ENCODE peak calls at places on chromosomes 5 and 9, in eight cellular contexts. C is CD8-positive, alpha-beta memory T cell; O is OCI-LY7; G is left lung; E is CD4-positive, alpha-beta memory T cell; F is tibial artery; X is pancreas; V is psoas muscle. W is an unnamed sample.

GRCh38 chr9:123269316-123269715 is 930 bp upstream of the STRBP start:
- DNase-seq in F (no peak), V (no peak), E (no peak), C (no peak), X (no peak), G (no peak), O (peak; percentile 30), W (no peak)

GRCh38 chr5:73692981-73693380 is 67.0 kb downstream of the ARHGEF28 start:
- DNase-seq in F (no peak), X (no peak), V (no peak), E (no peak), O (no peak), G (no peak), C (no peak), W (no peak)

GRCh38 chr5:59069438-59070079 is 486.7 kb downstream of the RAB3C start:
- DNase-seq in F (peak; percentile 22), X (peak; percentile 7), E (no peak), O (no peak), V (no peak), G (no peak), C (no peak), W (peak; percentile 37)

GRCh38 chr5:132785864-132786263 is 8.8 kb upstream of the SEPTIN8 start:
- DNase-seq in C (no peak), F (no peak), V (no peak), X (no peak), O (no peak), G (no peak), E (no peak), W (no peak)

GRCh38 chr9:2559212-2560152 is 62.1 kb upstream of the VLDLR start:
- DNase-seq in F (peak; percentile 83), E (no peak), G (no peak), V (peak; percentile 77), X (peak; percentile 80), O (no peak), C (no peak), W (peak; percentile 71)

GRCh38 chr5:111805071-111805470 is 48.1 kb upstream of the NREP start:
- DNase-seq in G (no peak), V (no peak), C (no peak), F (no peak), E (no peak), X (no peak), O (no peak), W (no peak)

GRCh38 chr9:114405294-114406034 is 17.7 kb upstream of the AKNA start:
- DNase-seq in X (peak; percentile 56), O (peak; percentile 90), E (peak; percentile 82), C (peak; percentile 78), F (peak; percentile 79), V (peak; percentile 80), G (no peak), W (peak; percentile 84)

GRCh38 chr5:150298701-150299451 is 3.8 kb downstream of the ARSI start:
- DNase-seq in X (no peak), O (no peak), C (no peak), F (peak; percentile 73), V (no peak), G (no peak), E (no peak), W (no peak)

GRCh38 chr9:19640023-19640422 is 148.8 kb downstream of the SLC24A2 start:
- DNase-seq in E (no peak), O (no peak), F (no peak), G (no peak), V (no peak), C (no peak), X (no peak), W (no peak)

GRCh38 chr5:179832039-179832745 is 11.5 kb downstream of the SQSTM1 start:
- DNase-seq in V (no peak), O (no peak), G (peak; percentile 58), X (no peak), F (no peak), E (no peak), C (no peak), W (no peak)
- H3K27ac ChIP-seq in V (peak overlapping the region; percentile 63), O (no peak overlapping the region), G (no peak overlapping the region), X (no peak overlapping the region), F (no peak overlapping the region), E (no peak overlapping the region), C (no peak overlapping the region), W (no peak overlapping the region)

GRCh38 chr9:4297795-4298254 is 2.0 kb downstream of the GLIS3 start:
- DNase-seq in X (peak; percentile 45), V (peak; percentile 86), F (peak; percentile 75), E (no peak), G (peak; percentile 88), C (peak; percentile 63), O (no peak), W (peak; percentile 64)
- H3K4me3 ChIP-seq in X (peak overlapping the region; percentile 80), V (peak overlapping the region; percentile 88), F (peak overlapping the region; percentile 87), E (peak overlapping the region; percentile 34), G (peak overlapping the region; percentile 60), C (peak overlapping the region; percentile 65), O (no peak overlapping the region), W (peak overlapping the region; percentile 61)

DNA sequence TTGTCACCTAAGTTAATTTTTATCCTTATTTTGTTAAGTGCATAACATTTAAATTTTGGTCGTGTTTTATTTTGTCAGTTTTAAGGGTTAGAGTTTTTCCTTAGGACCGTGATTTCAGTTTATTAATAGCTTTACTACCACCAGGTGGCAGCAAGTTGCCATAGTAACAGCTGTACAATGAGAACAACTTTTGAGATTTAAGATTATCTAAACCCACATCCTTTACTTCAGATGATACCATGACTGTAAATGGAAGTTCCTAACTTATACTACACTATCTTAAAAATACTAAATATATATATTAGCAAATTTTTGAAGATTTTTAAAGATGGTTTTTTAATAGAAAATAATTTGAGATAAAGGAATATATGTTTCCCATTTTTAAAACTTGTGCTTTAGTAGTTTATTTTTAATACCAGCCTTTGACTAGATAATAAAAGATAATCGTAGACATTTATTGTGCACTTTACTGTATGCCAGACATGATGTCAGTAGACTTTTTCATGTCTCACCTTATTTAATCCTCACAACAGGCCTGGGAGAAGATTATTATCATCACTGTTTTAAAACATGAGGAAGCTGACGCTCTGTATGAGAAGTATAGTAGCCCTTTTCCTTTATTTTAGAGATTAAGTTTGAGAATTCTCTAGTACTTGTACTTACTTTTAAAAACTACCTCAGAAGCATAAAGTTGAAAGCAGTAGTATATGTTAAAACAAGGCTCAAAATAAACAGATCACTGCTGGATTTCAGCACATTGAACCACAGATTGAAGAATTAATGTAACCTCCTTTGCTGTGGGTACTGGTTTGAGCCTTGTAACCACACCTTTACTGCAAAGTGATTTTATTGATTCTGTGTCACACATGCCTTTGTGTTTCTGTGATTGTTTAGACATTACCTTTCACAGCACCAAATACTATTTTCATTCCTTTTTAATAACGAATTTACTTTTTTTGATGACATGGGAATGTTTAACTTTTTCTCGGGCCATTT is 27.5 kb downstream of the SREK1 start:
- DNase-seq in X (peak; percentile 3), F (no peak), E (peak; percentile 68), V (no peak), C (peak; percentile 72), O (peak; percentile 82), G (no peak), W (peak; percentile 22)
- H3K27ac ChIP-seq in X (no peak overlapping the region), F (no peak overlapping the region), E (peak overlapping the region; percentile 43), V (no peak overlapping the region), C (peak overlapping the region; percentile 26), O (peak overlapping the region; percentile 17), G (no peak overlapping the region), W (no peak overlapping the region)

GRCh38 chr5:106985174-106985573 is 685.6 kb downstream of the EFNA5 start:
- DNase-seq in X (no peak), E (no peak), G (no peak), C (no peak), O (no peak), F (no peak), V (no peak), W (no peak)
- H3K4me3 ChIP-seq in X (no peak overlapping the region), E (no peak overlapping the region), G (no peak overlapping the region), C (no peak overlapping the region), O (no peak overlapping the region), F (no peak overlapping the region), V (no peak overlapping the region), W (no peak overlapping the region)

DNA sequence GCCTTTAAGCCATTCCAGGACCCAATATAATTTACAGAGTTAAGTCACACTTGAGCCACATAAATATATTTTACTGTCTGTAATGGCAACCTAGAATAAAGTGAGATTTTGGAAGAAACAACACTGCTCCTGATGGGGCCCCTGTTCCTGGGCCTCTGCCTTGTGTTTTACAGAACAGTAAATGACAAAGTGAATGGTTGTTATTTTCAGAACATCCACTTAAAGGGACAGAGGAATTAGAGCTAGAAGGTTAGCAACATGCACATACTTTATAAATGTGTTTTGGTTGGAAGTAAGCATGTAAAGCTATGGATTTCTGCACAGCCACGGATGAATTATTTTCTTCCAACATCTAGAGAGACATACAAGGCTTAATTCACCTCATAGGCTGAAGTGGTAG is 3.6 kb downstream of the PTGER4 start:
- DNase-seq in O (no peak), F (no peak), V (no peak), E (no peak), C (no peak), X (no peak), G (no peak), W (no peak)
- H3K27ac ChIP-seq in O (no peak overlapping the region), F (peak overlapping the region; percentile 86), V (peak overlapping the region; percentile 17), E (peak overlapping the region; percentile 86), C (no peak overlapping the region), X (no peak overlapping the region), G (no peak overlapping the region), W (peak overlapping the region; percentile 89)

DNA sequence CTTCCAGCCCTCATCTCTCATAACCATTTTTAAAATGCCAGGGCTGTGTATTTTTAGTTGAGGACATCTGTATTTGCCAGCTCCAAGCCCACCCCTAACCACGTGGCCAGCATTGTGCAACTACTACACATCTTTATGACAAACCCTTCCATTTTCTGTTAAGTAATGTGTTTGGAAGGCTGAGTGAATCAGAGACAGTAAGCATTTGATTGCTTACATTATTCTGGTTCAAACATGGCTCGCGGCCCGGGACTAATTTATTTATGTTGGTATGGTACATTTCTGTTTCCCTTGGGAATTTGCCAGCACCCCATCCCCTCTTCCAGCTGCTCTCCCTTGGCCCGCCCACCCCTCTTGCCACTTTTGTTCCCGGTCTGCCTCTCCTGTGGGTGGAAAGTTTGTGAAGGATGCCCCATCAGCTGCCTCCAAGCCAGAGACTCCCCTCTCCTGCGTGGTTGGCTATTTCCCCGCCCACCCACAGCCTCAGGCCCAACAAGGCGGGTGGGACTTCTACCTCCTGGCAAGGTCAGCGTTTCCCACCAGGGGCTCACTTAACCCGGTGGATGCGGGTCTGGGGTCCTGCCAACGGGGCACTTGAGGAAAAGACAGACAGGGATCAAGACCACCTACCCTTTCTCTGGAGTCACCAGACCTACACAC is 162.3 kb downstream of the HSD17B3 start:
- DNase-seq in C (no peak), G (no peak), O (no peak), X (no peak), E (no peak), F (peak; percentile 90), V (no peak), W (no peak)
- H3K4me3 ChIP-seq in C (no peak overlapping the region), G (no peak overlapping the region), O (no peak overlapping the region), X (no peak overlapping the region), E (no peak overlapping the region), F (no peak overlapping the region), V (no peak overlapping the region), W (no peak overlapping the region)

DNA sequence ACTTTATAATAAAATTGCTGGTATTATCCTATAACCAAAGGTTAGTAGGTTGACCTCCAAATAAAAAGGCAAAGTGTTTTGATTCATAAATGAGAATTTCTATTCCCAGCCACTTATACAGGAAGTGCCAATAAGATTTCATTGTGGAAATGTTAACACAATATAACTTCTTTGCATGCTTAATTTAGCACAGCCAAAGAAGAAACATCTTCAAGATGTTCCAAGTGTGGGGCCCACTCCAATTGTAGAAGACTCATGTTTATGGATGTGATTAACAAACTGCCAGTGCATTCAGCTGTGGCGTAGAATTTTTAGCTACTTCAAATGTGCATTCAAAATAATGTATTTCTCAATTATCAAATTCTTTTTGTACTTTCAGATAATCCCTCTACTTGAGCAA is 402.3 kb downstream of the DEPDC1B start:
- DNase-seq in E (no peak), F (no peak), V (no peak), O (no peak), X (no peak), C (no peak), G (no peak), W (no peak)
- H3K27ac ChIP-seq in E (no peak overlapping the region), F (no peak overlapping the region), V (no peak overlapping the region), O (no peak overlapping the region), X (no peak overlapping the region), C (no peak overlapping the region), G (no peak overlapping the region), W (no peak overlapping the region)

GRCh38 chr9:105854783-105855709 is 160.7 kb downstream of the TMEM38B start:
- DNase-seq in G (no peak), F (no peak), X (no peak), C (no peak), O (no peak), E (no peak), V (no peak), W (no peak)
- H3K4me3 ChIP-seq in G (no peak overlapping the region), F (no peak overlapping the region), X (no peak overlapping the region), C (no peak overlapping the region), O (no peak overlapping the region), E (no peak overlapping the region), V (no peak overlapping the region), W (no peak overlapping the region)